ENCODE peak calls at places on chromosomes 4 and X, in six cellular contexts. O is mesendoderm, W is IMR-90, H is neuronal stem cell, Y is H1, T is mesenchymal stem cell. Q is an unnamed sample.

GRCh38 chr4:140049924-140050681 is 103.9 kb downstream of the MAML3 start:
- DNase-seq in O (peak), W (peak), H (no peak), Y (no peak), T (no peak), Q (peak)

GRCh38 chr4:7771056-7771455 is 168.6 kb downstream of the AFAP1 start:
- DNase-seq in O (no peak), W (no peak), H (no peak), Y (no peak), T (no peak), Q (no peak)

GRCh38 chr4:152072001-152072485 is 311.2 kb upstream of the GATB start:
- DNase-seq in O (peak), W (peak), H (no peak), Y (no peak), T (no peak), Q (no peak)

GRCh38 chrX:154063234-154063633 is 34.3 kb downstream of the MECP2 start:
- DNase-seq in O (no peak), W (no peak), H (no peak), Y (no peak), T (peak), Q (no peak)

GRCh38 chrX:133923548-133923947 is 61.8 kb downstream of the GPC3 start:
- DNase-seq in O (no peak), W (no peak), H (no peak), Y (no peak), T (no peak), Q (no peak)

GRCh38 chr4:16122784-16123183 is 39.0 kb upstream of the PROM1 start:
- DNase-seq in O (no peak), W (no peak), H (no peak), Y (no peak), T (no peak), Q (no peak)

GRCh38 chrX:107576841-107577240 is 51.5 kb upstream of the PRPS1 start:
- DNase-seq in O (no peak), W (no peak), H (no peak), Y (no peak), T (no peak), Q (no peak)

GRCh38 chrX:48972214-48973164 is 845 bp upstream of the KCND1 start:
- DNase-seq in O (peak), W (peak), H (no peak), Y (no peak), T (peak), Q (peak)

GRCh38 chrX:9114245-9114644 is 80.3 kb upstream of the FAM9B start:
- DNase-seq in O (no peak), W (no peak), H (no peak), Y (no peak), T (no peak), Q (no peak)

GRCh38 chr4:128334256-128334655 is 46.6 kb upstream of the PGRMC2 start:
- DNase-seq in O (no peak), W (no peak), H (no peak), Y (no peak), T (no peak), Q (no peak)

GRCh38 chr4:145195167-145195952 is 15.0 kb upstream of the OTUD4 start:
- DNase-seq in O (peak), W (no peak), H (no peak), Y (no peak), T (no peak), Q (no peak)

GRCh38 chrX:4764888-4765287 is 1051.4 kb upstream of the PRKX start:
- DNase-seq in O (peak), W (no peak), H (no peak), Y (no peak), T (peak), Q (no peak)

GRCh38 chr4:46994007-46994405 is 625 bp upstream of the GABRA4 start:
- DNase-seq in O (no peak), W (peak), H (no peak), Y (no peak), T (no peak), Q (no peak)

GRCh38 chr4:128345650-128346049 is 58.0 kb upstream of the PGRMC2 start:
- DNase-seq in O (no peak), W (no peak), H (no peak), Y (no peak), T (no peak), Q (no peak)

GRCh38 chr4:39305902-39306677 is 60.1 kb downstream of the RFC1 start:
- DNase-seq in O (no peak), W (no peak), H (no peak), Y (no peak), T (no peak), Q (no peak)

GRCh38 chrX:39821011-39821708 is 276.6 kb downstream of the BCOR start:
- DNase-seq in O (peak), W (peak), H (peak), Y (no peak), T (peak), Q (peak)

GRCh38 chr4:28505064-28505463 is 1644.4 kb downstream of the STIM2 start:
- DNase-seq in O (no peak), W (no peak), H (no peak), Y (no peak), T (no peak), Q (no peak)

DNA sequence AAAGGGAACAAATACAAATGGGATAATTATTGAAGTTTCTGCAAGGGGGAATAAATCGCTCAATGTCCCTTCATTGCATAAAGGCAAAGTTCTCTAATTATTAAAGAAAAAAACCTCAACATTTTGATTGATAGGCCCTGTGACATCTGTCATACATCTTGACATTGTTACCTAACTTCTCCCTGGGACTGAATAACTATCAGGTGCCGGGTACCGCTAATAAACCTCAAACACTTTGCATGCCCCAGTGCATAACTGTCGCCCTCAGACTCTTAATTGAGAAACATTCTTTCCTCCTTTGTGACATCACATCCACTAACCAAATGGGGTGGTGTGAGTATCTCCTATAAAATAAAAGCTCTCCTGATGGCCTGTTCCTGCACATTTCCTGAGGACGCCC is at the start of gene ADAM29:
- DNase-seq in O (no peak), W (no peak), H (no peak), Y (no peak), T (no peak), Q (no peak)
- H3K23ac ChIP-seq in O (no peak), W (no peak), H (no peak), Y (no peak), T (no peak), Q (no peak)

DNA sequence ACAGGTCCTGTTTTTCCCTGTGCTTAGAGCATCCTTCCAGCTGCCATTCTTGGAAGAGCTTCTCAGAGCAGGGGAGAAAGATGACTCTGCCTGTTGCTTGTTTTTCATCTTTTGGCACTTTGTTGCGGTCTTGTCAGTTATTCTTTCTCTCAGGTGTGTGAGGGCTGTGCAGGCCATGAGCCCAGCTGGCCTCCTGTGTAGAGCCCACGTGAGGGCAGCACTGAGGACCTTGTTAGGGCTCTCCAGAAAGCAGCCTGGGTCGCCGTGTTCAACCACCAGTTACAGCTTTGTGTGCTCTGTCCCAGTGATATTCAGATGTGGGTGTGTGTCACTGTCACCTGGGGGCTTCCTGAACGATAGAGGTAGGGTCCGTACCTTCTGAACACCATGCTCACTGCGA is 52.8 kb downstream of the NOP14 start:
- DNase-seq in O (peak), W (no peak), H (no peak), Y (no peak), T (no peak), Q (no peak)
- H3K23ac ChIP-seq in O (no peak), W (no peak), H (no peak), Y (no peak), T (no peak), Q (no peak)

GRCh38 chr4:162126754-162127153 is 37.0 kb downstream of the FSTL5 start:
- DNase-seq in O (no peak), W (no peak), H (no peak), Y (no peak), T (no peak), Q (no peak)
- H3K23ac ChIP-seq in O (no peak), W (no peak), H (no peak), Y (no peak), T (no peak), Q (no peak)

GRCh38 chr4:113468165-113469022 is 293.1 kb downstream of the CAMK2D start:
- DNase-seq in O (peak), W (peak), H (peak), Y (peak), T (peak), Q (peak)

GRCh38 chr4:113469023-113469390 is 292.5 kb downstream of the CAMK2D start:
- DNase-seq in O (peak), W (peak), H (no peak), Y (no peak), T (no peak), Q (no peak)

GRCh38 chr4:113471141-113471860 is 290.2 kb downstream of the CAMK2D start:
- DNase-seq in O (no peak), W (peak), H (no peak), Y (no peak), T (no peak), Q (no peak)

GRCh38 chr4:113467581-113467980 is 294.0 kb downstream of the CAMK2D start:
- DNase-seq in O (no peak), W (peak), H (no peak), Y (no peak), T (peak), Q (no peak)

DNA sequence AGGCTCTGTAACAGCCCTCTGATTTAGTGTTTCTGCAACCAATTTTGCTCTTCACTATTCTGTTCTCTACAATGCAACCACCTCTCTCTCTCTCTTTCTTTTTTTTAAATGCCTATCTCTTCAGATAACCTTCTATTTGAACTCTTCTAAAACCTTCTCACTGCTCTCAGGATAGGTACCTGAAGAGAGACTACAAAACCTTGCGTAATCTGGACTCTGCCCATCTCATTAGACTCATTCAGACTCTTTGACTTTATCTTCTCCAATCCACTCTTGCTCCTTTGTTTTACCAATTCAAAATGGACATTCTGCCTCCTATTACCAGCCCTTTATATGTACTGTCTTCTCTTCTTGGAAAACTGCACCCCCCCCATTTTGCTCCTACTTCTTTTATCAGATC is 291.6 kb downstream of the CAMK2D start:
- DNase-seq in O (no peak), W (no peak), H (no peak), Y (no peak), T (no peak), Q (no peak)
- H3K23ac ChIP-seq in O (no peak), W (no peak), H (no peak), Y (no peak), T (no peak), Q (no peak)

DNA sequence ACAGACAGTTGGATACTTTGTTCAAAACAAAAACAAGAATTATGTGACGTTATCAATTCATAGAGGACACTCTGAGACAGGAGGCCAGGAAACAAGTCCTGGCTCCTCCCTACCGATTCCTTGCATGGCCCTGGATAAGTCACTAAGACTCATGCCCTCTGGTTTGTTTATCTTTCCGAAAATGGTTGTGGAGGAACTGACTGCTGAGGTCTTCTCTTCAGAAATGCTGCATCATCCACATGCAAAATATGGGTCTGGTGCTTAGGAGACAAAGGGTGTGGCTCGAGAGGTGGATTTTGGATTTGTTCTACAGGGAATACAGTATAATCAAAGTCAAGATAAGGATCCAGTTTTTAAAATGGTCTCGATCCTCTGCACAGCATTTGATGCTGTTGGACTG is 130.9 kb downstream of the RELL1 start:
- DNase-seq in O (no peak), W (peak), H (no peak), Y (no peak), T (no peak), Q (no peak)
- H3K23ac ChIP-seq in O (no peak), W (no peak), H (no peak), Y (no peak), T (no peak), Q (no peak)

GRCh38 chrX:17390325-17390992 is 15.5 kb downstream of the NHS start:
- DNase-seq in O (no peak), W (peak), H (no peak), Y (no peak), T (no peak), Q (no peak)
- H3K23ac ChIP-seq in O (no peak), W (no peak), H (no peak), Y (no peak), T (no peak), Q (no peak)